ENCODE peak calls at places on chromosomes 13 and 19, in ten cellular contexts. Y is CD4-positive, alpha-beta T cell; L is GM23338; W is foreskin keratinocyte; P is WTC11; Z is stomach; E is RWPE1; B is foreskin fibroblast; T is Calu3; V is upper lobe of left lung. D is an unnamed sample.

GRCh38 chr19:3545669-3546034 is 6.7 kb downstream of the TEKTIP1 start:
- DNase-seq in Y (no peak), B (no peak), E (no peak), W (no peak), L (no peak), Z (no peak), P (no peak), V (no peak), T (no peak), D (no peak)

GRCh38 chr13:46595136-46595917 is 42.4 kb downstream of the LRCH1 start:
- DNase-seq in L (no peak), E (peak), Y (no peak), Z (no peak), W (peak), T (no peak), V (no peak), B (peak), P (no peak), D (no peak)

GRCh38 chr19:31506102-31506501 is 156.9 kb upstream of the TSHZ3 start:
- DNase-seq in L (no peak), W (no peak), Z (no peak), P (no peak), Y (no peak), T (no peak), E (no peak), B (no peak), V (no peak), D (no peak)

GRCh38 chr13:78979349-78979748 is 320.4 kb upstream of the OBI1 start:
- DNase-seq in B (no peak), Z (no peak), P (no peak), Y (no peak), E (no peak), L (no peak), W (no peak), V (no peak), T (no peak), D (no peak)

GRCh38 chr13:112172017-112172416 is 105.1 kb downstream of the SOX1 start:
- DNase-seq in V (no peak), Y (no peak), Z (no peak), W (no peak), L (no peak), P (no peak), T (no peak), B (no peak), E (no peak), D (no peak)

GRCh38 chr13:76512676-76513277 is 373.4 kb downstream of the KCTD12 start:
- DNase-seq in V (no peak), P (no peak), W (peak), E (peak), B (peak), Y (no peak), T (no peak), Z (no peak), L (no peak), D (no peak)

GRCh38 chr19:40663712-40664692 is 26.4 kb downstream of the NUMBL start:
- DNase-seq in Y (no peak), Z (no peak), E (no peak), V (no peak), B (peak), P (no peak), T (no peak), L (no peak), W (no peak), D (no peak)

GRCh38 chr19:4559569-4559968 is at the start of gene SEMA6B:
- DNase-seq in Y (no peak), L (no peak), E (no peak), V (peak), B (no peak), T (no peak), W (no peak), P (no peak), Z (peak), D (no peak)

GRCh38 chr19:14686411-14686810 is 3.4 kb upstream of the ZNF333 start:
- DNase-seq in W (peak), E (no peak), L (peak), Y (peak), P (peak), Z (no peak), B (peak), V (peak), T (peak), D (no peak)

GRCh38 chr13:50071399-50071798 is 56.2 kb downstream of the KCNRG start:
- DNase-seq in B (no peak), Z (no peak), Y (no peak), V (no peak), P (no peak), W (no peak), E (no peak), T (no peak), L (no peak), D (no peak)

GRCh38 chr19:16254851-16255408 is 57.2 kb downstream of the AP1M1 start:
- DNase-seq in L (no peak), T (no peak), E (no peak), V (no peak), P (no peak), Z (no peak), W (no peak), Y (no peak), B (no peak), D (no peak)

GRCh38 chr13:62781866-62782265 is 1366.2 kb upstream of the PCDH20 start:
- DNase-seq in B (no peak), L (no peak), E (no peak), P (no peak), W (no peak), V (no peak), Z (no peak), Y (no peak), T (no peak), D (no peak)

GRCh38 chr19:12603714-12604113 is 6.9 kb downstream of the ZNF490 start:
- DNase-seq in B (no peak), W (no peak), E (no peak), L (no peak), P (no peak), T (no peak), V (no peak), Z (no peak), Y (no peak), D (no peak)

GRCh38 chr13:105338044-105338443 is 1197.4 kb downstream of the EFNB2 start:
- DNase-seq in E (no peak), W (no peak), T (no peak), P (no peak), B (no peak), Y (no peak), L (no peak), V (no peak), Z (no peak), D (no peak)

GRCh38 chr19:5321851-5322681 is 18.5 kb downstream of the PTPRS start:
- DNase-seq in P (peak), T (no peak), B (peak), L (peak), E (no peak), V (no peak), Z (no peak), W (no peak), Y (peak), D (no peak)

GRCh38 chr19:53388168-53388567 is 6.8 kb upstream of the ZNF765 start:
- DNase-seq in W (peak), B (peak), T (no peak), V (no peak), P (no peak), L (no peak), Y (no peak), Z (no peak), E (no peak), D (no peak)

GRCh38 chr13:108895220-108895704 is 265.9 kb downstream of the MYO16 start:
- DNase-seq in P (no peak), T (peak), W (peak), Y (no peak), E (peak), Z (no peak), V (no peak), L (peak), B (peak), D (peak)

GRCh38 chr13:74250738-74251190 is 116.6 kb upstream of the KLF12 start:
- DNase-seq in Z (no peak), B (peak), W (peak), E (peak), V (no peak), Y (no peak), P (no peak), T (no peak), L (no peak), D (no peak)

GRCh38 chr19:28701491-28701890 is 511.5 kb downstream of the UQCRFS1 start:
- DNase-seq in B (peak), P (no peak), V (no peak), W (peak), L (no peak), T (no peak), Y (no peak), E (no peak), Z (no peak), D (no peak)

GRCh38 chr13:79246575-79246949 is 159.5 kb downstream of the RBM26 start:
- DNase-seq in Z (no peak), L (no peak), B (no peak), Y (no peak), E (no peak), W (no peak), P (no peak), V (no peak), T (no peak), D (no peak)

GRCh38 chr13:48626726-48627451 is 26.8 kb upstream of the CYSLTR2 start:
- DNase-seq in L (no peak), Y (no peak), W (no peak), V (no peak), P (no peak), E (no peak), Z (no peak), B (no peak), T (no peak), D (no peak)

GRCh38 chr19:5894704-5895349 is 8.8 kb downstream of the NDUFA11 start:
- DNase-seq in B (no peak), W (no peak), L (no peak), E (no peak), T (no peak), V (no peak), Y (no peak), Z (no peak), P (no peak), D (no peak)

GRCh38 chr13:46812398-46812797 is 15.4 kb upstream of the ESD start:
- DNase-seq in L (no peak), B (no peak), Z (no peak), V (no peak), W (peak), T (no peak), Y (no peak), E (no peak), P (no peak), D (no peak)

GRCh38 chr13:113582841-113583631 is 1.5 kb upstream of the TFDP1 start:
- DNase-seq in B (no peak), E (no peak), Y (no peak), Z (peak), T (no peak), L (no peak), P (no peak), W (no peak), V (no peak), D (no peak)

GRCh38 chr13:29540334-29540733 is 55.2 kb downstream of the SLC7A1 start:
- DNase-seq in L (peak), W (no peak), V (no peak), Z (no peak), P (no peak), T (no peak), E (no peak), B (no peak), Y (no peak), D (no peak)

GRCh38 chr13:30668305-30668704 is 50.6 kb downstream of the USPL1 start:
- DNase-seq in T (no peak), P (no peak), V (no peak), Y (no peak), Z (no peak), E (no peak), W (no peak), L (no peak), B (no peak), D (no peak)

GRCh38 chr19:16293133-16294085 is 31.2 kb upstream of the KLF2 start:
- DNase-seq in P (no peak), W (no peak), E (peak), Z (peak), T (peak), B (peak), Y (no peak), L (no peak), V (peak), D (no peak)

GRCh38 chr13:77523834-77524728 is 11.4 kb upstream of the SCEL start:
- DNase-seq in L (no peak), W (no peak), P (no peak), B (no peak), V (no peak), Y (no peak), Z (no peak), E (no peak), T (no peak), D (no peak)

GRCh38 chr19:51786651-51787494 is 8.1 kb upstream of the FPR3 start:
- DNase-seq in V (no peak), L (no peak), B (no peak), Z (no peak), W (no peak), T (no peak), Y (no peak), P (no peak), E (no peak), D (no peak)

GRCh38 chr19:51788029-51788428 is 6.9 kb upstream of the FPR3 start:
- DNase-seq in B (no peak), Z (no peak), L (no peak), E (no peak), W (no peak), Y (no peak), P (no peak), T (no peak), V (no peak), D (no peak)

GRCh38 chr19:51792932-51793331 is 2.0 kb upstream of the FPR3 start:
- DNase-seq in V (no peak), P (no peak), Y (no peak), B (no peak), W (no peak), E (no peak), T (no peak), Z (no peak), L (no peak), D (no peak)

GRCh38 chr19:51784922-51785690 is 9.9 kb upstream of the FPR3 start:
- DNase-seq in P (no peak), L (peak), V (peak), E (peak), T (no peak), Y (no peak), B (peak), W (peak), Z (no peak), D (no peak)

DNA sequence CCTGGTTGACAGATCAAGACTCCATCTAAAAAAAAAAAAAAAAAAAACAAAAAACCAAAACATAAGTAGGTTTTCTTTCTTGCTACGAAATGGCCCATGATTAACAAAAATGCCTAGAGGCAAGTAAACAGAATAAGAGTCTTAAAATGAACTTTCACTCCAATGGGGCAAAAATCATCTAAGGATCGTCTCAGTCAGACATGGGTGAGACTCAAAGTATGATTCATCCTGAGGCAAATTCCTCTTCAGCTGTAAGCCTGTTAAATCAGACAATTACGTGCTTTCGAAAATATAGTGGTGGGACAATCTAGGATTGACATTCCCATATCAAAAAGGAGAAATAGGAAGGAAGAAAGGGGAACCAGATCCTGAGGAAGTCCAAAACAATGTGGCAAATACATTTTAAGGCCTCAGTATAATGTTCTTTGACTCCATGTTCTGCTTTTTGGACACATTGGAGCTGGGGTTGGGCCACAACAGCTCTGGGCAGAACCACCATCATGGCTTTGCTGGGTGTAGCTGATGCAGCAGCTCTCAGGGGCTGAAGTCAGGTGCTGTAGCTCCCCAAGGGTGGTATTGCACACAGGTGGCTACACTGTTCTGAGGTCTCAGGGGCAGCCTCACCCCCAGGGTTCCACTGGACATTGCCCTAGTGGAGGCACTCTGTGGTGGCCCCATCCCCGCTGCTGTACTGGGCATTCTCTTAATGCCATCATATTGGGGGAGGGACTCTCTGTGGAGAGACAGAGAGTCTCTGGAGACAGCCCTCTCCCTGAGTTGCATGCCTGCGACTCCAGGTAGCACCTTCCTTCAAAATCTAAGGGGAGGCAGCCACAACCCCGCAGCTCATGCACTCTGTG is 5.8 kb upstream of the FPR3 start:
- DNase-seq in T (no peak), P (no peak), B (no peak), E (no peak), Y (no peak), Z (no peak), W (peak), L (no peak), V (no peak), D (no peak)
- TF ChIP-seq CTCF in T (no peak), P (no peak), B (no peak), E (no peak), Y (no peak), Z (no peak), W (no peak), L (no peak), V (no peak), D (no peak)

GRCh38 chr13:70964124-70964523 is 855.9 kb upstream of the KLHL1 start:
- DNase-seq in T (peak), Y (no peak), B (no peak), L (no peak), V (no peak), P (no peak), Z (no peak), E (no peak), W (no peak), D (no peak)
- TF ChIP-seq CTCF in T (no peak), Y (no peak), B (no peak), L (peak), V (no peak), P (peak), Z (no peak), E (no peak), W (no peak), D (peak)

GRCh38 chr13:21399741-21400140 is 59.4 kb downstream of the ZDHHC20 start:
- DNase-seq in B (peak), V (no peak), W (no peak), E (no peak), P (no peak), T (no peak), Y (no peak), L (no peak), Z (no peak), D (no peak)

GRCh38 chr13:21395953-21396352 is 63.1 kb downstream of the ZDHHC20 start:
- DNase-seq in Y (no peak), V (no peak), W (no peak), E (no peak), B (no peak), L (no peak), Z (no peak), P (no peak), T (no peak), D (no peak)
- TF ChIP-seq CTCF in Y (no peak), V (no peak), W (no peak), E (no peak), B (no peak), L (no peak), Z (no peak), P (no peak), T (no peak), D (no peak)

GRCh38 chr19:45071969-45072790 is 4.1 kb downstream of the ZNF296 start:
- DNase-seq in W (no peak), E (no peak), B (no peak), Y (no peak), Z (peak), L (no peak), T (no peak), P (peak), V (peak), D (no peak)
- TF ChIP-seq CTCF in W (no peak), E (no peak), B (no peak), Y (no peak), Z (no peak), L (no peak), T (no peak), P (no peak), V (no peak), D (no peak)

GRCh38 chr13:38223093-38223492 is 126.6 kb upstream of the UFM1 start:
- DNase-seq in T (no peak), V (no peak), Z (no peak), B (peak), W (no peak), Y (no peak), L (peak), E (no peak), P (peak), D (peak)
- TF ChIP-seq CTCF in T (no peak), V (no peak), Z (no peak), B (peak), W (peak), Y (no peak), L (peak), E (peak), P (no peak), D (no peak)

DNA sequence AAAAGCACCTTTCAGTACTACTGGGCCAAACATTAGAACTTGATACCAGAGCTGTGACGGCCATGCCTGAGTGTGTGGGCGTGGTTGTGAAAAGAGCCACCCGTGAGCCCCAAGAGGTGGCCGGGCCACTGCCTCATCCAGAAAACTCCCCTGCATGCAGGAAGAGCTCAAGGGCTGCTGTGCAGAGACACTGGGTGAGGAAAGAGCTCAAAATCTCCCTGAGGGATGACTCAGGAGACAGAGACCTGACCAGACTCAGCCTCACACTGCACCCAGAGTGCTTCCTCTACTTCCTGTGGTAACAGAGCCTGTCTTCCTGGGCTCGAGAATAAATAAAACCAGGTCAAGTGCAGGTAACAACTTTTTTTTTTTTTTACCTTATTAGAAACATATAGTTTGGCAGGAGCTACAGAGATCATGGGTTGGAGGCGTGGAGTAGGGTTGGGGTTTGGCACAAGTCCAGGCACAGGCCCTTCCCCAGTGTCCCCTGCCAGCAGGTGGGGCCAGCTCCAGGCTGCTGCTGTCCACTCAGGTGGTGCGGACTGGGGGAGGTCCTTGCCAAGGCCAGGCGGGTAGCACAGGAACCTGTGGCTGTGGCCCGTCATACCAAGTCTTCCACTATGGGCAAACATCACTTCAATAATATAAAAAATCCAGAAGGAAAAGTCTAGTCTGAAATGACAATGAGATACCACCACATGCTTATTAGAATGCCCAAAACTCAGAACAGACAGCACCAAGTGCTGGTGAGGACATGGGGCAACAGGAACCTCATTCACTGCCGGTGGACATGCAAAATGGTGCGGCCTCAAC is 25.5 kb downstream of the ELL start:
- DNase-seq in T (peak), Z (peak), E (peak), Y (peak), B (peak), L (no peak), W (peak), P (no peak), V (peak), D (no peak)
- TF ChIP-seq CTCF in T (no peak), Z (no peak), E (no peak), Y (no peak), B (no peak), L (no peak), W (peak), P (no peak), V (no peak), D (no peak)

GRCh38 chr19:50258918-50259372 is 55.5 kb downstream of the MYH14 start:
- DNase-seq in Y (no peak), E (no peak), P (peak), B (no peak), T (peak), V (no peak), Z (peak), W (no peak), L (peak), D (no peak)
- TF ChIP-seq CTCF in Y (no peak), E (peak), P (peak), B (no peak), T (peak), V (peak), Z (no peak), W (peak), L (peak), D (no peak)

DNA sequence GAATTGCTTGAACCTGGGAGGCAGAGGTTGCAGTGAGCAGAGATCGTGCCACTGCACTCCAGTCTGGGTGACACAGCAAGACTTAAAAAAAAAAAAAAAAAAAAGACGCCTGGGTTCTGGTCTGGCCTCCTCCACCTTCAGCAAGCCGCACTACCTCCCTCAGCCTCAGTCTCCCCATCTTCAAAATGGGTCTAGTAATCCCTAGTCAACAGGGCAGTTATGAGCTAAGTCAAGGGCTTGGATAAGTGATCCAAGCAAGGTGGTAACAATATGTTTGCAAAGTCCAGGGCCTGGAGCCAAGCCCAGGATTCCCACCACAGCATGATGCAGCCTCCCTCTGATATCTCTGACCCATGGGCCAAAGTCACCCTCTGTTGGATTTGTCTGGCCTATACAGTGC is 4.4 kb downstream of the KDELR1 start:
- DNase-seq in B (no peak), L (no peak), P (no peak), T (no peak), V (no peak), W (no peak), E (no peak), Y (no peak), Z (no peak), D (no peak)
- TF ChIP-seq CTCF in B (no peak), L (no peak), P (no peak), T (no peak), V (no peak), W (no peak), E (no peak), Y (no peak), Z (no peak), D (no peak)